ENCODE peak calls at places on chromosomes 5 and 9, in six cellular contexts. One of them, this sample, is unnamed.

GRCh38 chr5:154002511-154003020 is 36.1 kb downstream of the FAM114A2 start:
- DNase-seq in HepG2: no peak
- DNase-seq in upper lobe of left lung: no peak
- DNase-seq in GM12892: no peak
- DNase-seq in uterus: no peak
- DNase-seq in endothelial cell of umbilical vein: peak
- DNase-seq in this sample: no peak

GRCh38 chr5:52956014-52956413 is 33.1 kb upstream of the ITGA2 start:
- DNase-seq in HepG2: peak
- DNase-seq in upper lobe of left lung: no peak
- DNase-seq in GM12892: no peak
- DNase-seq in uterus: no peak
- DNase-seq in endothelial cell of umbilical vein: no peak
- DNase-seq in this sample: peak

GRCh38 chr9:121868611-121869010 is 217.2 kb downstream of the DAB2IP start:
- DNase-seq in HepG2: no peak
- DNase-seq in upper lobe of left lung: no peak
- DNase-seq in GM12892: no peak
- DNase-seq in uterus: no peak
- DNase-seq in endothelial cell of umbilical vein: no peak
- DNase-seq in this sample: no peak

GRCh38 chr5:66652818-66653217 is 56.6 kb downstream of the MAST4 start:
- DNase-seq in HepG2: no peak
- DNase-seq in upper lobe of left lung: no peak
- DNase-seq in GM12892: no peak
- DNase-seq in uterus: no peak
- DNase-seq in endothelial cell of umbilical vein: no peak
- DNase-seq in this sample: no peak

GRCh38 chr5:93677344-93678021 is 63.9 kb downstream of the POU5F2 start:
- DNase-seq in HepG2: peak
- DNase-seq in upper lobe of left lung: no peak
- DNase-seq in GM12892: no peak
- DNase-seq in uterus: no peak
- DNase-seq in endothelial cell of umbilical vein: peak
- DNase-seq in this sample: peak

GRCh38 chr9:137656416-137656815 is 37.6 kb downstream of the EHMT1 start:
- DNase-seq in HepG2: no peak
- DNase-seq in upper lobe of left lung: no peak
- DNase-seq in GM12892: no peak
- DNase-seq in uterus: no peak
- DNase-seq in endothelial cell of umbilical vein: no peak
- DNase-seq in this sample: no peak

GRCh38 chr5:131812371-131813160 is 15.7 kb upstream of the FNIP1 start:
- DNase-seq in HepG2: no peak
- DNase-seq in upper lobe of left lung: no peak
- DNase-seq in GM12892: no peak
- DNase-seq in uterus: no peak
- DNase-seq in endothelial cell of umbilical vein: no peak
- DNase-seq in this sample: no peak

GRCh38 chr5:106167766-106168165 is 1503.0 kb downstream of the EFNA5 start:
- DNase-seq in HepG2: no peak
- DNase-seq in upper lobe of left lung: no peak
- DNase-seq in GM12892: no peak
- DNase-seq in uterus: no peak
- DNase-seq in endothelial cell of umbilical vein: peak
- DNase-seq in this sample: no peak

GRCh38 chr5:72936893-72937292 is 18.9 kb upstream of the FCHO2 start:
- DNase-seq in HepG2: no peak
- DNase-seq in upper lobe of left lung: no peak
- DNase-seq in GM12892: no peak
- DNase-seq in uterus: peak
- DNase-seq in endothelial cell of umbilical vein: no peak
- DNase-seq in this sample: no peak

GRCh38 chr9:99778829-99779228 is 42.9 kb upstream of the NR4A3 start:
- DNase-seq in HepG2: no peak
- DNase-seq in upper lobe of left lung: no peak
- DNase-seq in GM12892: no peak
- DNase-seq in uterus: no peak
- DNase-seq in endothelial cell of umbilical vein: no peak
- DNase-seq in this sample: no peak

GRCh38 chr5:160119905-160120266 is 636 bp upstream of the PWWP2A start:
- DNase-seq in HepG2: no peak
- DNase-seq in upper lobe of left lung: no peak
- DNase-seq in GM12892: no peak
- DNase-seq in uterus: no peak
- DNase-seq in endothelial cell of umbilical vein: no peak
- DNase-seq in this sample: no peak

GRCh38 chr5:160116991-160117390 is 2.3 kb downstream of the PWWP2A start:
- DNase-seq in HepG2: no peak
- DNase-seq in upper lobe of left lung: no peak
- DNase-seq in GM12892: no peak
- DNase-seq in uterus: no peak
- DNase-seq in endothelial cell of umbilical vein: no peak
- DNase-seq in this sample: no peak

GRCh38 chr5:160119142-160119904 is at the start of gene PWWP2A:
- DNase-seq in HepG2: peak
- DNase-seq in upper lobe of left lung: peak
- DNase-seq in GM12892: peak
- DNase-seq in uterus: peak
- DNase-seq in endothelial cell of umbilical vein: peak
- DNase-seq in this sample: peak

GRCh38 chr5:160118349-160119141 is 705 bp downstream of the PWWP2A start:
- DNase-seq in HepG2: no peak
- DNase-seq in upper lobe of left lung: peak
- DNase-seq in GM12892: peak
- DNase-seq in uterus: peak
- DNase-seq in endothelial cell of umbilical vein: no peak
- DNase-seq in this sample: peak
- TF ChIP-seq POLR2A in HepG2: peak
- TF ChIP-seq POLR2A in upper lobe of left lung: no peak
- TF ChIP-seq POLR2A in GM12892: no peak
- TF ChIP-seq POLR2A in uterus: no peak
- TF ChIP-seq POLR2A in endothelial cell of umbilical vein: peak
- TF ChIP-seq POLR2A in this sample: no peak

DNA sequence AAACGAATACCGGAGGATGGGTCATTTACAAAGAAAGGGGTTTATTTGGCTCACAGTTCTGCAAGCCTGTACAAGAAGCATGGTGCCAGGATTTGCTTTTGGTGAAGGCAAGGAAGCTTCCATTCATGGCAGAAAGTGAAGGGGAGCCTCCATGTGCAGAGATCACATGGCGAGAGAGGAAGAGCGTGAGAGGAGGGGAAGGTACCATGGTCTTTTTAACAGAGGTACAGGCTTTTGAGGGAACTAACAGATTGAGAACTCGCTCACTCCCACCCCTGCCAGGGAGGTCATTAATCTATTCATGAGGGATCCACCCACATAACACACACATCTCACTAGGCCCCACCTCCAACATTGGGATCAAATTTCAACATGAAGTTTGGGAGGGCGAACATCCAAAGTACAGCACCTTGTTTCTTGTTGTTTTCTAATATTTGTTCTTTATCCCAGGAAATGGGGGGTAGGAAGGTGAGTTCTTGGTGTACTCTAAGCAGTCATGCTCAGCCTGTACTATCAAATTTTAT is 18.5 kb downstream of the TMC1 start:
- DNase-seq in HepG2: no peak
- DNase-seq in upper lobe of left lung: no peak
- DNase-seq in GM12892: no peak
- DNase-seq in uterus: no peak
- DNase-seq in endothelial cell of umbilical vein: no peak
- DNase-seq in this sample: no peak
- TF ChIP-seq POLR2A in HepG2: no peak
- TF ChIP-seq POLR2A in upper lobe of left lung: no peak
- TF ChIP-seq POLR2A in GM12892: no peak
- TF ChIP-seq POLR2A in uterus: no peak
- TF ChIP-seq POLR2A in endothelial cell of umbilical vein: no peak
- TF ChIP-seq POLR2A in this sample: no peak

GRCh38 chr9:32431196-32431595 is 46.8 kb downstream of the ACO1 start:
- DNase-seq in HepG2: no peak
- DNase-seq in upper lobe of left lung: no peak
- DNase-seq in GM12892: no peak
- DNase-seq in uterus: no peak
- DNase-seq in endothelial cell of umbilical vein: no peak
- DNase-seq in this sample: no peak
- TF ChIP-seq POLR2A in HepG2: no peak
- TF ChIP-seq POLR2A in upper lobe of left lung: no peak
- TF ChIP-seq POLR2A in GM12892: no peak
- TF ChIP-seq POLR2A in uterus: no peak
- TF ChIP-seq POLR2A in endothelial cell of umbilical vein: no peak
- TF ChIP-seq POLR2A in this sample: no peak

GRCh38 chr5:136032564-136032963 is 3.8 kb downstream of the TGFBI start:
- DNase-seq in HepG2: peak
- DNase-seq in upper lobe of left lung: no peak
- DNase-seq in GM12892: no peak
- DNase-seq in uterus: no peak
- DNase-seq in endothelial cell of umbilical vein: no peak
- DNase-seq in this sample: no peak

GRCh38 chr5:136028782-136029742 is at the start of gene TGFBI:
- DNase-seq in HepG2: peak
- DNase-seq in upper lobe of left lung: peak
- DNase-seq in GM12892: no peak
- DNase-seq in uterus: peak
- DNase-seq in endothelial cell of umbilical vein: peak
- DNase-seq in this sample: peak

GRCh38 chr5:136030252-136030651 is 1.5 kb downstream of the TGFBI start:
- DNase-seq in HepG2: no peak
- DNase-seq in upper lobe of left lung: no peak
- DNase-seq in GM12892: no peak
- DNase-seq in uterus: no peak
- DNase-seq in endothelial cell of umbilical vein: no peak
- DNase-seq in this sample: no peak

GRCh38 chr5:136031713-136032112 is 2.9 kb downstream of the TGFBI start:
- DNase-seq in HepG2: no peak
- DNase-seq in upper lobe of left lung: no peak
- DNase-seq in GM12892: no peak
- DNase-seq in uterus: no peak
- DNase-seq in endothelial cell of umbilical vein: no peak
- DNase-seq in this sample: no peak

DNA sequence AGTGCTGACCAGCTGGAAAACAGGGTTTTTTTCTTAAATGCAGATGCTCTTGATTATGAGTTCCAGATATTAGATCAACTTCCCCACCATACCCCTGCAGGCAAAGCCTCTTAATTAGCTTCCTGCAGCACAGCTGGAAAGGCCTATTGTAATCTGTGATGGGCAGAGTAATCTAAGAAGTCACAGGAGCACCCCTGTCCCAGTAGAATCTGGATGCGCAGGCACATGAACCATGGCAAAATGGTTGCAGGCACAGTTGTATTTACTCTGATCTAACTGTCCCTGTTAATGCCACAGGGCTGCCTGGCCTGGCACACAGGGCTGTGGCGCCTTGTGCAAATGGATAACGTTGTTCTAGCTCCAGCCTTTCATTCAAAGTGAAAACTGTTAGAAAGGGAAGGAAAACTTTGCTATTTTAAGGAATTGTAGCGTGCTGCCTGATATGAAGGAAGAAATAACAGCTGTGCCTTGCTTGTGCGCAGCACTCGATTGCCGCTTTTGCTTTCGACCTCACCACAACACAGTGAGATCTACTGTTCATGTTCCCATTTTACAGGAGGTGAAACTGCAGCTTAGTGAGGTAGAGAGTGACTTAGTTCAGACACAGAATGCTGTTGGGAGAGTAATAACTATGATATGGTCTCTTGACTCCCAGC is 2.3 kb downstream of the TGFBI start:
- DNase-seq in HepG2: no peak
- DNase-seq in upper lobe of left lung: peak
- DNase-seq in GM12892: no peak
- DNase-seq in uterus: no peak
- DNase-seq in endothelial cell of umbilical vein: no peak
- DNase-seq in this sample: no peak
- TF ChIP-seq POLR2A in HepG2: no peak
- TF ChIP-seq POLR2A in upper lobe of left lung: no peak
- TF ChIP-seq POLR2A in GM12892: no peak
- TF ChIP-seq POLR2A in uterus: no peak
- TF ChIP-seq POLR2A in endothelial cell of umbilical vein: no peak
- TF ChIP-seq POLR2A in this sample: no peak

DNA sequence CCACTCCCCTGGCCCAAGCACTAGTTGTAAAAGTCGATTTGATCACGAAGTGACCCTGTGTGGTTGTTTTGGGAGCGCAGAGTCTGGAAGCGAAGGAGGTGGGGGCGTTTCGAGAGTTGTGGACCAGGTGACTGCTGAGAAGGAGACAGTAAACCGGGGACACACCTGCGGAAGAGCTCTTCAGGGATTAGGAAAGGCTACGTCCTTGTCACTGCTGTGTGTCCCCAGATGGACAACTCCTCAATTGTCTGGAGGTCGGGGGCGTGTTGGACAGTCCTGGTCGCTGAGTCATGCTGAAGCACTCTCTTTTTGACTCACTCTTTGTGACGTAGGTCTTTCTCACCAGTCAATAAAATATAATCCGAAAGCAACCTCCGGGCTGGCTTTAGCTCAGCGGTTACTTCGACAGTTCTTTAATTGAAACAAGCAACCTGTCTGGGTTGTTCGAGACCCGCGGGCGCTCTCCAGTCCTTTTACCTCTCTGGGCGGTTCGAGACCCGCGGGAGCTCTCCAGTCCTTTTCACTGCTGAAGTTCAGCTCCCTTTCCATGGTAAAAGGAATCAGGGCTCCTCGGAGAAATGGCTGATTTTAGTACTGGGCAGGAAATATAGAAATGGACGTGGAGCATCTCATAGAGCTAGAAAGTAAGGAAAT is 10.8 kb downstream of the ZMAT2 start:
- DNase-seq in HepG2: peak
- DNase-seq in upper lobe of left lung: peak
- DNase-seq in GM12892: peak
- DNase-seq in uterus: peak
- DNase-seq in endothelial cell of umbilical vein: peak
- DNase-seq in this sample: peak
- TF ChIP-seq POLR2A in HepG2: peak
- TF ChIP-seq POLR2A in upper lobe of left lung: no peak
- TF ChIP-seq POLR2A in GM12892: peak
- TF ChIP-seq POLR2A in uterus: peak
- TF ChIP-seq POLR2A in endothelial cell of umbilical vein: no peak
- TF ChIP-seq POLR2A in this sample: no peak

GRCh38 chr5:69238760-69239251 is 4.1 kb downstream of the CDK7 start:
- DNase-seq in HepG2: no peak
- DNase-seq in upper lobe of left lung: no peak
- DNase-seq in GM12892: no peak
- DNase-seq in uterus: no peak
- DNase-seq in endothelial cell of umbilical vein: peak
- DNase-seq in this sample: no peak

GRCh38 chr5:69231851-69232250 is 2.8 kb upstream of the CDK7 start:
- DNase-seq in HepG2: no peak
- DNase-seq in upper lobe of left lung: no peak
- DNase-seq in GM12892: no peak
- DNase-seq in uterus: no peak
- DNase-seq in endothelial cell of umbilical vein: no peak
- DNase-seq in this sample: no peak

GRCh38 chr5:69231281-69231680 is 3.4 kb upstream of the CDK7 start:
- DNase-seq in HepG2: no peak
- DNase-seq in upper lobe of left lung: no peak
- DNase-seq in GM12892: no peak
- DNase-seq in uterus: no peak
- DNase-seq in endothelial cell of umbilical vein: no peak
- DNase-seq in this sample: no peak

GRCh38 chr5:69237877-69238276 is 3.2 kb downstream of the CDK7 start:
- DNase-seq in HepG2: no peak
- DNase-seq in upper lobe of left lung: no peak
- DNase-seq in GM12892: no peak
- DNase-seq in uterus: no peak
- DNase-seq in endothelial cell of umbilical vein: no peak
- DNase-seq in this sample: no peak

GRCh38 chr5:69234457-69235268 is at the start of gene CDK7:
- DNase-seq in HepG2: peak
- DNase-seq in upper lobe of left lung: peak
- DNase-seq in GM12892: peak
- DNase-seq in uterus: peak
- DNase-seq in endothelial cell of umbilical vein: peak
- DNase-seq in this sample: peak
- TF ChIP-seq POLR2A in HepG2: peak
- TF ChIP-seq POLR2A in upper lobe of left lung: no peak
- TF ChIP-seq POLR2A in GM12892: peak
- TF ChIP-seq POLR2A in uterus: peak
- TF ChIP-seq POLR2A in endothelial cell of umbilical vein: peak
- TF ChIP-seq POLR2A in this sample: no peak

This sample was measured in testis.